ENCODE peak calls at places on chromosomes 12 and 14, in four cellular contexts. Y is NCI-H1417, E is ELR, I is LNCaP clone FGC. V is an unnamed sample.

GRCh38 chr12:101957251-101957650 is 79.9 kb downstream of the DRAM1 start:
- DNase-seq in Y (no peak), E (peak; percentile 27), I (no peak), V (no peak)

GRCh38 chr14:54893151-54893760 is 9.4 kb downstream of the GCH1 start:
- DNase-seq in Y (peak; percentile 68), E (peak; percentile 88), I (peak; percentile 25), V (no peak)

GRCh38 chr14:51251486-51251885 is 11.4 kb downstream of the TMX1 start:
- DNase-seq in Y (no peak), E (no peak), I (no peak), V (no peak)

GRCh38 chr12:114679452-114679875 is 4.5 kb downstream of the TBX3 start:
- DNase-seq in Y (no peak), E (peak; percentile 59), I (no peak), V (no peak)

GRCh38 chr14:35215110-35215872 is 76.9 kb upstream of the PSMA6 start:
- DNase-seq in Y (peak; percentile 37), E (peak; percentile 66), I (no peak), V (no peak)

GRCh38 chr14:55128386-55129085 is 516 bp upstream of the LGALS3 start:
- DNase-seq in Y (no peak), E (no peak), I (no peak), V (no peak)

GRCh38 chr12:3135522-3136461 is 58.6 kb downstream of the TSPAN9 start:
- DNase-seq in Y (peak; percentile 91), E (peak; percentile 83), I (peak; percentile 43), V (no peak)

GRCh38 chr12:41217731-41218130 is 29.6 kb downstream of the PDZRN4 start:
- DNase-seq in Y (no peak), E (no peak), I (no peak), V (no peak)

GRCh38 chr12:75086086-75087038 is 123.3 kb downstream of the KCNC2 start:
- DNase-seq in Y (no peak), E (peak; percentile 32), I (no peak), V (peak; percentile 20)

GRCh38 chr14:51513281-51513680 is 138.4 kb upstream of the FRMD6 start:
- DNase-seq in Y (no peak), E (no peak), I (no peak), V (no peak)

GRCh38 chr12:44403185-44403584 is 472.9 kb downstream of the NELL2 start:
- DNase-seq in Y (no peak), E (no peak), I (no peak), V (no peak)

GRCh38 chr12:113870890-113871289 is 95.2 kb downstream of the RBM19 start:
- DNase-seq in Y (no peak), E (no peak), I (no peak), V (no peak)

GRCh38 chr14:21044106-21044618 is 2.0 kb downstream of the RNASE7 start:
- DNase-seq in Y (no peak), E (no peak), I (no peak), V (no peak)

GRCh38 chr14:42222924-42223471 is 616.3 kb downstream of the LRFN5 start:
- DNase-seq in Y (peak; percentile 80), E (peak; percentile 61), I (no peak), V (peak; percentile 85)

GRCh38 chr14:104772707-104773504 is 20.0 kb downstream of the SIVA1 start:
- DNase-seq in Y (no peak), E (no peak), I (no peak), V (no peak)